ENCODE peak calls at places on chromosomes 4 and X, in eight cellular contexts. One of them, this sample, is unnamed.

GRCh38 chrX:74119016-74119910 is 184.7 kb upstream of the ZCCHC13 start:
- DNase-seq in amniotic stem cell: no peak
- DNase-seq in kidney: no peak
- DNase-seq in NCI-H1105: no peak
- DNase-seq in fibroblast of pulmonary artery: peak; percentile 33
- DNase-seq in right cardiac atrium: no peak
- DNase-seq in AG09319: no peak
- DNase-seq in stimulated activated naive B cell treated with anti-CD40 and anti-IgM and Interleukin-4, amounts not matched to agents 10 μg/mL and 1 μg/mL and 100 μg/mL, for 72 hours: no peak
- DNase-seq in this sample: no peak

GRCh38 chrX:112643721-112644120 is 36.0 kb downstream of the LHFPL1 start:
- DNase-seq in AG09319: no peak
- DNase-seq in stimulated activated naive B cell treated with anti-CD40 and anti-IgM and Interleukin-4, amounts not matched to agents 10 μg/mL and 1 μg/mL and 100 μg/mL, for 72 hours: peak; percentile 7
- DNase-seq in kidney: no peak
- DNase-seq in fibroblast of pulmonary artery: no peak
- DNase-seq in amniotic stem cell: no peak
- DNase-seq in right cardiac atrium: no peak
- DNase-seq in NCI-H1105: no peak
- DNase-seq in this sample: no peak

GRCh38 chr4:147201016-147201415 is 255.4 kb upstream of the TTC29 start:
- DNase-seq in kidney: no peak
- DNase-seq in fibroblast of pulmonary artery: no peak
- DNase-seq in right cardiac atrium: no peak
- DNase-seq in NCI-H1105: no peak
- DNase-seq in AG09319: no peak
- DNase-seq in amniotic stem cell: no peak
- DNase-seq in stimulated activated naive B cell treated with anti-CD40 and anti-IgM and Interleukin-4, amounts not matched to agents 10 μg/mL and 1 μg/mL and 100 μg/mL, for 72 hours: no peak
- DNase-seq in this sample: no peak

GRCh38 chr4:95290702-95291101 is 258.1 kb downstream of the UNC5C start:
- DNase-seq in amniotic stem cell: no peak
- DNase-seq in fibroblast of pulmonary artery: no peak
- DNase-seq in AG09319: no peak
- DNase-seq in kidney: no peak
- DNase-seq in right cardiac atrium: no peak
- DNase-seq in stimulated activated naive B cell treated with anti-CD40 and anti-IgM and Interleukin-4, amounts not matched to agents 10 μg/mL and 1 μg/mL and 100 μg/mL, for 72 hours: no peak
- DNase-seq in NCI-H1105: no peak
- DNase-seq in this sample: no peak

GRCh38 chr4:10687526-10687925 is 3.0 kb upstream of the CLNK start:
- DNase-seq in right cardiac atrium: no peak
- DNase-seq in fibroblast of pulmonary artery: no peak
- DNase-seq in kidney: no peak
- DNase-seq in amniotic stem cell: no peak
- DNase-seq in AG09319: no peak
- DNase-seq in stimulated activated naive B cell treated with anti-CD40 and anti-IgM and Interleukin-4, amounts not matched to agents 10 μg/mL and 1 μg/mL and 100 μg/mL, for 72 hours: no peak
- DNase-seq in NCI-H1105: no peak
- DNase-seq in this sample: no peak

GRCh38 chr4:72484991-72485390 is 84.0 kb downstream of the ADAMTS3 start:
- DNase-seq in fibroblast of pulmonary artery: no peak
- DNase-seq in kidney: no peak
- DNase-seq in NCI-H1105: no peak
- DNase-seq in amniotic stem cell: no peak
- DNase-seq in stimulated activated naive B cell treated with anti-CD40 and anti-IgM and Interleukin-4, amounts not matched to agents 10 μg/mL and 1 μg/mL and 100 μg/mL, for 72 hours: no peak
- DNase-seq in AG09319: no peak
- DNase-seq in right cardiac atrium: no peak
- DNase-seq in this sample: no peak

GRCh38 chr4:133450813-133451212 is 301.7 kb downstream of the PCDH10 start:
- DNase-seq in NCI-H1105: no peak
- DNase-seq in amniotic stem cell: no peak
- DNase-seq in fibroblast of pulmonary artery: no peak
- DNase-seq in right cardiac atrium: no peak
- DNase-seq in AG09319: no peak
- DNase-seq in stimulated activated naive B cell treated with anti-CD40 and anti-IgM and Interleukin-4, amounts not matched to agents 10 μg/mL and 1 μg/mL and 100 μg/mL, for 72 hours: no peak
- DNase-seq in kidney: peak; percentile 56
- DNase-seq in this sample: no peak

GRCh38 chrX:51404445-51404844 is 71.8 kb downstream of the NUDT10 start:
- DNase-seq in stimulated activated naive B cell treated with anti-CD40 and anti-IgM and Interleukin-4, amounts not matched to agents 10 μg/mL and 1 μg/mL and 100 μg/mL, for 72 hours: no peak
- DNase-seq in kidney: no peak
- DNase-seq in NCI-H1105: no peak
- DNase-seq in fibroblast of pulmonary artery: no peak
- DNase-seq in AG09319: no peak
- DNase-seq in amniotic stem cell: no peak
- DNase-seq in right cardiac atrium: no peak
- DNase-seq in this sample: no peak

GRCh38 chr4:185204238-185204910 is 574 bp upstream of the CFAP97 start:
- DNase-seq in kidney: no peak
- DNase-seq in AG09319: no peak
- DNase-seq in stimulated activated naive B cell treated with anti-CD40 and anti-IgM and Interleukin-4, amounts not matched to agents 10 μg/mL and 1 μg/mL and 100 μg/mL, for 72 hours: no peak
- DNase-seq in NCI-H1105: no peak
- DNase-seq in amniotic stem cell: no peak
- DNase-seq in fibroblast of pulmonary artery: no peak
- DNase-seq in right cardiac atrium: no peak
- DNase-seq in this sample: no peak

GRCh38 chr4:56976283-56976877 is 1.0 kb downstream of the NOA1 start:
- DNase-seq in AG09319: no peak
- DNase-seq in amniotic stem cell: no peak
- DNase-seq in NCI-H1105: no peak
- DNase-seq in fibroblast of pulmonary artery: no peak
- DNase-seq in right cardiac atrium: no peak
- DNase-seq in kidney: no peak
- DNase-seq in stimulated activated naive B cell treated with anti-CD40 and anti-IgM and Interleukin-4, amounts not matched to agents 10 μg/mL and 1 μg/mL and 100 μg/mL, for 72 hours: peak; percentile 3
- DNase-seq in this sample: no peak

GRCh38 chr4:137998666-137999429 is 243.3 kb downstream of the SLC7A11 start:
- DNase-seq in NCI-H1105: no peak
- DNase-seq in stimulated activated naive B cell treated with anti-CD40 and anti-IgM and Interleukin-4, amounts not matched to agents 10 μg/mL and 1 μg/mL and 100 μg/mL, for 72 hours: no peak
- DNase-seq in fibroblast of pulmonary artery: peak; percentile 39
- DNase-seq in amniotic stem cell: no peak
- DNase-seq in AG09319: no peak
- DNase-seq in kidney: no peak
- DNase-seq in right cardiac atrium: no peak
- DNase-seq in this sample: no peak

GRCh38 chr4:127251423-127251822 is 381.3 kb upstream of the INTU start:
- DNase-seq in right cardiac atrium: no peak
- DNase-seq in NCI-H1105: no peak
- DNase-seq in amniotic stem cell: peak; percentile 22
- DNase-seq in stimulated activated naive B cell treated with anti-CD40 and anti-IgM and Interleukin-4, amounts not matched to agents 10 μg/mL and 1 μg/mL and 100 μg/mL, for 72 hours: no peak
- DNase-seq in AG09319: no peak
- DNase-seq in fibroblast of pulmonary artery: peak; percentile 34
- DNase-seq in kidney: no peak
- DNase-seq in this sample: no peak